ENCODE peak calls at places on chromosome 13, in seven cellular contexts. B is thoracic aorta, Z is RWPE2, D is ovary, T is IMR-90, F is fibroblast of lung, H is stomach. U is an unnamed sample.
A peak's percentile ranks its signal among the peaks of the same experiment; 100 is the strongest.

GRCh38 chr13:55653497-55653896 is 1487.2 kb upstream of the PRR20A start:
- DNase-seq in B (no peak), Z (no peak), D (no peak), T (no peak), F (no peak), H (no peak), U (no peak)

GRCh38 chr13:62293081-62293480 is 877.4 kb upstream of the PCDH20 start:
- DNase-seq in B (no peak), Z (no peak), D (no peak), T (peak; percentile 23), F (peak; percentile 2), H (no peak), U (no peak)

GRCh38 chr13:47897411-47898050 is 103.5 kb downstream of the SUCLA2 start:
- DNase-seq in B (no peak), Z (no peak), D (no peak), T (peak; percentile 36), F (peak; percentile 86), H (no peak), U (no peak)

GRCh38 chr13:27857271-27857670 is 62.5 kb upstream of the PDX1 start:
- DNase-seq in B (no peak), Z (no peak), D (no peak), T (no peak), F (no peak), H (no peak), U (no peak)

GRCh38 chr13:31765441-31765840 is 26.1 kb downstream of the RXFP2 start:
- DNase-seq in B (no peak), Z (no peak), D (no peak), T (peak; percentile 89), F (peak; percentile 93), H (no peak), U (no peak)

GRCh38 chr13:48156466-48156865 is 61.6 kb upstream of the MED4 start:
- DNase-seq in B (no peak), Z (no peak), D (no peak), T (no peak), F (no peak), H (peak; percentile 30), U (no peak)

GRCh38 chr13:44231786-44232516 is 141.7 kb upstream of the SERP2 start:
- DNase-seq in B (no peak), Z (peak; percentile 95), D (no peak), T (peak; percentile 96), F (peak; percentile 95), H (peak; percentile 82), U (no peak)

GRCh38 chr13:23799945-23800344 is 89.3 kb downstream of the MIPEP start:
- DNase-seq in B (no peak), Z (no peak), D (no peak), T (peak; percentile 38), F (no peak), H (no peak), U (no peak)

GRCh38 chr13:73757471-73758233 is 376.6 kb downstream of the KLF12 start:
- DNase-seq in B (no peak), Z (no peak), D (no peak), T (no peak), F (peak; percentile 61), H (no peak), U (no peak)

GRCh38 chr13:84607614-84608013 is 725.3 kb upstream of the SLITRK1 start:
- DNase-seq in B (peak; percentile 6), Z (no peak), D (peak; percentile 17), T (peak; percentile 75), F (peak; percentile 90), H (no peak), U (no peak)

GRCh38 chr13:101454767-101455166 is 2.3 kb downstream of the ITGBL1 start:
- DNase-seq in B (no peak), Z (no peak), D (no peak), T (peak; percentile 33), F (peak; percentile 85), H (no peak), U (no peak)

GRCh38 chr13:110099922-110100321 is 207.0 kb downstream of the COL4A1 start:
- DNase-seq in B (no peak), Z (no peak), D (no peak), T (no peak), F (no peak), H (no peak), U (no peak)
- H3K9me3 ChIP-seq in B (no peaks in the 10 kb centered on the region), Z (peaks cover 3% of the 10 kb centered on the region), D (no peaks in the 10 kb centered on the region), T (peaks cover 7% of the 10 kb centered on the region), F (no peaks in the 10 kb centered on the region), H (peaks cover 28% of the 10 kb centered on the region), U (peaks cover 36% of the 10 kb centered on the region)

GRCh38 chr13:52848455-52849190 is at the start of gene PCDH8:
- DNase-seq in B (no peak), Z (no peak), D (no peak), T (no peak), F (no peak), H (no peak), U (no peak)
- TF ChIP-seq CTCF in B (no peak), Z (no peak), D (no peak), T (no peak), F (no peak), H (no peak), U (no peak)

GRCh38 chr13:104376588-104376987 is 1310.4 kb upstream of the SLC10A2 start:
- DNase-seq in B (no peak), Z (no peak), D (no peak), T (no peak), F (no peak), H (no peak), U (no peak)
- H3K9me3 ChIP-seq in B (no peaks in the 10 kb centered on the region), Z (no peaks in the 10 kb centered on the region), D (no peaks in the 10 kb centered on the region), T (no peaks in the 10 kb centered on the region), F (no peaks in the 10 kb centered on the region), H (peaks cover 4% of the 10 kb centered on the region), U (no peaks in the 10 kb centered on the region)

DNA sequence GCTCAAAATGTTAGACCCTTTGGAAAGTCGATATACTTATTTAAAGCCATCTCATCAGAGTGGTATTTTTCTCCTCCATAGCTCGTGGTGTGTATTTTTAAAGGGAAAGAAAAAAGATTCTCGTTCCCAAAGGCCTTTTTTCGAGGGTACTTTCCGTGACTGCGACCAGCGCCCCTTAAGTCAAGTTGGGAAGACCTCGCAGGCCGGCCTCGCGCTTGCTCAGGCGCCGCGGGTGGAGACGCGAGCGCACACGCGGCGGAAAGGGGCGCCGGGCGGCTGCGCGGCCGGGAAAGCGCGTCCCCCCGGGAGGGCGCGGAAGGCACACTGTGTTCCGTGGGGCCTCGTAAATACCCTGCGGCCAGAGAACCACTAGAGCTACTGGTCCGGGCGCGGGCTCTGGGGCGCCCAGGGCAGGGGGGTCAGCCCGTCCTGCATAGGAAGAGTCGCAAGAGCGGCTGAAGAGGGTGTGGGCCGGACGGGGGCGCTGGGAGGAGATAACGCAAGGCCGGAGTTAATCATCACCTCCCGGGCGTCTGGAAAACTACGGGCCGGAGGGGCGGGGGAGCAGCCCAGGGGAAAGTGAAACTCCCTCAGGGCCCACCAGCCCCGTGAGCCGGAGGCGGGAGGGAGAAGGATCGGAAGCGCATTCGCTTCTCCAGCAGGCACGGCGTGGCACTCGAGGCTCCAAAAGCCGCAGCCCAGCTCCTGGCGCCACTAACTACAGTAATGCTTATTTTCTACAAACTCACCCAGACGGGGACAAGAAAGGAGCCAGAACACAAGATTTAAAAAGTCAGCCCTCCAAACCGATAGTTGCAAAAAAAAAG is 1.2 kb upstream of the WBP4 start:
- DNase-seq in B (peak; percentile 68), Z (peak; percentile 87), D (peak; percentile 91), T (peak; percentile 87), F (peak; percentile 90), H (peak; percentile 87), U (peak; percentile 91)
- TF ChIP-seq CTCF in B (peak; percentile 19), Z (peak; percentile 54), D (peak; percentile 48), T (peak; percentile 38), F (peak; percentile 26), H (peak; percentile 17), U (peak; percentile 38)